ENCODE peak calls at places on chromosome 22, in four cellular contexts. U is CD4-positive, alpha-beta memory T cell; X is pancreas; T is brain microvascular endothelial cell. E is an unnamed sample.

GRCh38 chr22:38427465-38427864 is 27.5 kb downstream of the KCNJ4 start:
- DNase-seq in X (no peak), U (no peak), T (no peak), E (no peak)

GRCh38 chr22:18968011-18968749 is 32.1 kb upstream of the PRODH start:
- DNase-seq in X (peak), U (no peak), T (peak), E (no peak)

GRCh38 chr22:23259916-23260644 is 79.8 kb downstream of the BCR start:
- DNase-seq in U (no peak), X (no peak), T (no peak), E (no peak)

GRCh38 chr22:43424201-43424600 is 12.4 kb downstream of the MPPED1 start:
- DNase-seq in T (no peak), X (no peak), U (no peak), E (no peak)

GRCh38 chr22:24240381-24240780 is 4.5 kb downstream of the GGT5 start:
- DNase-seq in T (no peak), X (no peak), U (no peak), E (no peak)

GRCh38 chr22:20143883-20144665 is 6.8 kb downstream of the CCDC188 start:
- DNase-seq in T (no peak), U (no peak), X (no peak), E (no peak)

GRCh38 chr22:49270595-49271368 is 556.9 kb downstream of the BRD1 start:
- DNase-seq in T (no peak), X (peak), U (no peak), E (no peak)

GRCh38 chr22:49405590-49405989 is 422.1 kb downstream of the BRD1 start:
- DNase-seq in X (no peak), U (no peak), T (no peak), E (no peak)

GRCh38 chr22:20549232-20549841 is 41.9 kb downstream of the MED15 start:
- DNase-seq in U (peak), T (no peak), X (no peak), E (no peak)

GRCh38 chr22:48139776-48140175 is 1377.3 kb downstream of the TBC1D22A start:
- DNase-seq in U (no peak), X (no peak), T (no peak), E (no peak)

GRCh38 chr22:37880668-37881440 is 25.2 kb upstream of the MICALL1 start:
- DNase-seq in T (peak), X (no peak), U (no peak), E (peak)

GRCh38 chr22:38762607-38763006 is 6.8 kb upstream of the SUN2 start:
- DNase-seq in T (no peak), X (no peak), U (peak), E (no peak)

GRCh38 chr22:27596133-27596905 is 205.2 kb downstream of the MN1 start:
- DNase-seq in U (no peak), X (no peak), T (no peak), E (no peak)

GRCh38 chr22:22520020-22520656 is at the start of gene ZNF280A:
- DNase-seq in U (no peak), T (peak), X (no peak), E (peak)

GRCh38 chr22:39598017-39598965 is 27.7 kb downstream of the CACNA1I start:
- DNase-seq in T (no peak), U (peak), X (peak), E (peak)

GRCh38 chr22:19873960-19874306 is 19.3 kb upstream of the GNB1L start:
- DNase-seq in U (no peak), T (no peak), X (no peak), E (no peak)

GRCh38 chr22:24768537-24769374 is 5.8 kb downstream of the PIWIL3 start:
- DNase-seq in U (no peak), T (peak), X (peak), E (peak)

GRCh38 chr22:49372111-49372529 is 455.6 kb downstream of the BRD1 start:
- DNase-seq in T (no peak), U (no peak), X (no peak), E (no peak)

GRCh38 chr22:22342697-22343602 is 98.4 kb downstream of the VPREB1 start:
- DNase-seq in T (no peak), U (peak), X (peak), E (peak)

GRCh38 chr22:20033045-20033706 is 12.3 kb downstream of the TANGO2 start:
- DNase-seq in U (no peak), T (no peak), X (peak), E (no peak)

GRCh38 chr22:32080904-32081303 is 37.8 kb downstream of the SLC5A1 start:
- DNase-seq in U (no peak), X (no peak), T (peak), E (peak)

GRCh38 chr22:19800761-19801244 is 40.2 kb downstream of the TBX1 start:
- DNase-seq in X (no peak), U (no peak), T (peak), E (no peak)

GRCh38 chr22:49429066-49429465 is 398.6 kb downstream of the BRD1 start:
- DNase-seq in U (no peak), X (no peak), T (no peak), E (no peak)

GRCh38 chr22:41341990-41342389 is 39.8 kb upstream of the TEF start:
- DNase-seq in X (no peak), U (no peak), T (no peak), E (no peak)

GRCh38 chr22:26461188-26461810 is 22.3 kb downstream of the HPS4 start:
- DNase-seq in T (peak), U (no peak), X (peak), E (peak)

GRCh38 chr22:19686946-19687345 is 27.4 kb upstream of the SEPTIN5 start:
- DNase-seq in U (no peak), X (no peak), T (no peak), E (no peak)

GRCh38 chr22:19138217-19139000 is 6.0 kb downstream of the ESS2 start:
- DNase-seq in T (no peak), U (no peak), X (no peak), E (no peak)

GRCh38 chr22:38180841-38181452 is 683 bp downstream of the PLA2G6 start:
- DNase-seq in X (peak), U (peak), T (no peak), E (peak)

GRCh38 chr22:39501644-39502108 is 414 bp upstream of the MIEF1 start:
- DNase-seq in U (no peak), T (no peak), X (no peak), E (no peak)

GRCh38 chr22:19174106-19175025 is 4.2 kb downstream of the SLC25A1 start:
- DNase-seq in U (no peak), X (no peak), T (peak), E (peak)

GRCh38 chr22:19289475-19290161 is 1.9 kb downstream of the CLTCL1 start:
- DNase-seq in U (no peak), X (no peak), T (peak), E (peak)

GRCh38 chr22:19605508-19606331 is 81.5 kb upstream of the CLDN5 start:
- DNase-seq in X (no peak), U (no peak), T (no peak), E (no peak)

GRCh38 chr22:35587447-35587870 is 29.7 kb downstream of the MB start:
- DNase-seq in X (no peak), U (no peak), T (no peak), E (no peak)

GRCh38 chr22:33715626-33716025 is 204.7 kb downstream of the LARGE1 start:
- DNase-seq in T (no peak), X (no peak), U (no peak), E (no peak)

GRCh38 chr22:49149721-49150608 is 677.7 kb downstream of the BRD1 start:
- DNase-seq in X (no peak), T (no peak), U (no peak), E (no peak)

GRCh38 chr22:19679476-19680099 is 34.7 kb upstream of the SEPTIN5 start:
- DNase-seq in U (no peak), X (no peak), T (no peak), E (peak)

GRCh38 chr22:23518381-23519187 is 61.5 kb downstream of the IGLL1 start:
- DNase-seq in X (no peak), T (no peak), U (no peak), E (no peak)

GRCh38 chr22:36808611-36809344 is 8.1 kb downstream of the PVALB start:
- DNase-seq in X (no peak), U (no peak), T (no peak), E (no peak)
- H3K4me3 ChIP-seq in X (no peak), U (no peak), T (no peak), E (no peak)

DNA sequence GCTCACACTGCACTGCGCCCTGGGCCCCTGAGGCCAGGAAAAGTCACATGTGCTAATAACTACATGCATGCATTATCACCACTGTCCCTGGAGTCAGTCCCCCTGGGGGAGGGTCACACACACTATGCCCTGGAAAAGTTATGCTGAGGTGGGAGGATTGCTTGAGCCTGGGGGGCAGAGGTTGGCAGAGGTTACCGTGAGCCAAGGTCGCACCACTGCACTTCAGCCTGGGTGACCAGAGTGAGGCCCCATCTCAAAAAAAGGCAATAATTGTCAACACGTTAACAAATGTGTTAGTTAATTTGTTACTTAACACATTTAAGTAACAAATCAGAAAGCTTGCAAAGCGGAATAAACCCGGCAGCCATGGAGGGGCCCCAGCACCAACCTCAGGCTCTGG is 13.3 kb upstream of the SEC14L6 start:
- DNase-seq in X (no peak), T (no peak), U (no peak), E (no peak)
- H3K4me3 ChIP-seq in X (no peak), T (no peak), U (no peak), E (no peak)

GRCh38 chr22:46935506-46936377 is 173.3 kb downstream of the TBC1D22A start:
- DNase-seq in U (no peak), X (no peak), T (no peak), E (peak)

GRCh38 chr22:46934172-46934745 is 171.8 kb downstream of the TBC1D22A start:
- DNase-seq in U (no peak), T (no peak), X (no peak), E (no peak)

GRCh38 chr22:46933526-46933925 is 171.1 kb downstream of the TBC1D22A start:
- DNase-seq in X (no peak), T (no peak), U (no peak), E (no peak)

GRCh38 chr22:46936378-46936916 is 174.0 kb downstream of the TBC1D22A start:
- DNase-seq in X (no peak), U (no peak), T (no peak), E (peak)

DNA sequence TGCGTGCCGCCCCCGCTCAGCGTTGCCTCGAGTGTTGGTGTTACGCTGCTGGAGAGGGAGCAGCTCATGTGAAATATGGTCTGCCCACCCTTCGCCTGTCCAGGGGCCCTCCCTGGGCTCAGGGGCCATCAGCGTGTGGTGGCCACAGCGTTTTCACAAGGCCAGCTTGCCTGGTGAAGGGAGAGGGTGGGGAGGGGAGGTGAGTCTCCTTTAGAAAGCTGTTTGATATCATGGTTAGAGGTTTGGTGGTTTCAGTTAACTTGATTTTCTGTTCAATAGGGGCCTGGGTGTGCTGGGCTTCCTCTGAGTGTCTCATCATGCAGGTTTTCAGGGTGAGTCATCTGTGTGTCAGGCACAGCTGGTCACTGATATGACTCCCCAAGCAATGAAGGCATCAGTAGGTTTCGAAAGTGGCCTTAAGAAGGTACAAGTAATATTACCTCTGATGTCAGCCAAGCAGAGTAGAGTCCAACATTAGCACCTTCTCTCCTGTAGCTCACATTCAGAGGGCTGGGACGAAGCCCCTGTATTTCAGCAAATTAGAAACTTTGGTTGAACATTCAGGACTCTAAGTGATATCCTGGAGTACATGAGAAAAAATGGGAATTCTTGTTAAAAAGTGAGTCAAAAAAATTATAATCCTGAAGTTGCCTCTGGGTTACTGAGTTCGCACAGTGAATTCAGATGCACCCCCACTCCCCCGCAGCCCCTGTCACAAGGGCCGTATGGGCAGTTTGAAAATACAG is 172.5 kb downstream of the TBC1D22A start:
- DNase-seq in U (no peak), T (peak), X (no peak), E (peak)
- H3K4me3 ChIP-seq in U (no peak), T (no peak), X (no peak), E (no peak)

DNA sequence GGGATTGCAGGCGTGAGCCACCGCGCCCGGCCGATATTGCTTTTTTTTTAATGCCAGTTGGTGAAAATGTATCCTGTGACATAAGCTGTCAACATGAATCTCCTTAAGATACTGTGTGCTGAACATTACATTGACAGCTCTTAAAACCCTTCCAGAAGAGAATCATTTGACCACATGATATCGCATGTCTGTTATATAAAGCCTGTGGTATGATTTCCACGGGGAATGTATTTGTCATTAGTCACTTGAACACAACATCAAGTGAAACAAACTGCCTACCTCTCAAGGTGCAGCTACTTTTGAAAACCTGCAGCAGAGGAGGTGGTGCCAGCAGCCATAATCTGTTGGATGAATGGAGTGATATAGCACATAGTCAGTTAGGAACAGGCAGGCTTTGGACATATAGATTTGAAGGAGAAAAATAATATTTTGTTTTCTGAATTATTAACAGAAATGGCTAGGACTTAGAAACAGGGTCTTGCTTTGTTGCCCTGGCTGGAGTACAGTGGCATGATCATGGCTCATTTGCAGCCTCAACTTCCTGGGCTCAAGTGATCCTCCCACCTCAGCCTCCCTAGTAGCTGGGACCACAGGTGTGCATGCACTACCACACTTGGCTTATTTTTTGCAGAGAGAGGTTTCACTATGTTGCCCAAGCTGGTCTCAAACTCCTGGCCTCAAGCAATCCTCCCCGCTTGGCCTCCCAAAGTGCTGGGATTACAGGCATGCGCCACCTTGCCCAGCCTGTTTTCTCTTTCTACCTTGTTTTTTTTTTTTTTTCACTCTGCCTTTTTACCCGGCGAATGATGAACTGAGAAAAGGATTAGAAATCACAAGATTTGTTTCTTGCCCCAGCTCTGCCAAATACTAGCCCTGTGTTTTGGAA is 67.3 kb downstream of the BCL2L13 start:
- DNase-seq in U (no peak), X (no peak), T (no peak), E (peak)
- H3K4me3 ChIP-seq in U (no peak), X (no peak), T (no peak), E (peak)

GRCh38 chr22:44729391-44730012 is 22.9 kb upstream of the ARHGAP8 start:
- DNase-seq in U (no peak), X (no peak), T (peak), E (peak)
- H3K4me3 ChIP-seq in U (no peak), X (no peak), T (no peak), E (no peak)

DNA sequence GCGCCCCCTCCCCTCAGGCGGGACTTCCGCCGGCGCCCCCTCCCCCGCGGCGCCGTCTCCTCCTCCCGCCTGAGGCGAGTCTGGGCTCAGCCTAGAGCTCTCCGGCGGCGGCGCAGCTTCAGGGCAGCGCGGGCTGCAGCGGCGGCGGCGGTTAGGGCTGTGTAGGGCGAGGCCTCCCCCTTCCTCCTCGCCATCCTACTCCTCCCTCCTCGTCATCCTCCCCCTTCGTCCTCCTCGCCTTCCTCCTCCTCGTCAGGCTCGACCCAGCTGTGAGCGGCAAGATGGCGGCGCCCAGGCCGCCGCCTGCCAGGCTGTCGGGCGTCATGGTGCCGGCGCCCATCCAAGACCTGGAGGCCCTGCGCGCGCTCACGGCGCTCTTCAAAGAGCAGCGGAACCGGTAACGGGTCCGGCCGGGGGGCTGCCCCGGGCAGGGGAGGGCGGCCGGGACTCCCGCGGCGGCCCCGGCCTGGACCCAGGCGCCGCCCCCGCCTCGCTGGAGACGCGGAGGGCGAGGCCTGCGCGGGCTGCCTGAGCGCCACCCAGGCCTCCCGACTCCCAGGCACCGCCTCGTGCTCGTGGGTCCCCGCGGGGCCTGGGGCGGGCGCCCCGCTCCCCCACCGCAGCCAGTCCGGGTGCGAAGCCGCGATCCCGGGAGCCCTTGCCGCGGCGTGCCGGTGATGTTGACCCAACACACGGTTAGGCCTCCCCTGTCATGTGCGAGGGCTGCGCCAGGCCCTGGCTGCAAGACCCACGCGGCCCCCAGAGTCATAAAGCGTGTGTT is at the start of gene ATXN10:
- DNase-seq in U (peak), T (peak), X (peak), E (peak)
- H3K4me3 ChIP-seq in U (peak), T (peak), X (peak), E (peak)

DNA sequence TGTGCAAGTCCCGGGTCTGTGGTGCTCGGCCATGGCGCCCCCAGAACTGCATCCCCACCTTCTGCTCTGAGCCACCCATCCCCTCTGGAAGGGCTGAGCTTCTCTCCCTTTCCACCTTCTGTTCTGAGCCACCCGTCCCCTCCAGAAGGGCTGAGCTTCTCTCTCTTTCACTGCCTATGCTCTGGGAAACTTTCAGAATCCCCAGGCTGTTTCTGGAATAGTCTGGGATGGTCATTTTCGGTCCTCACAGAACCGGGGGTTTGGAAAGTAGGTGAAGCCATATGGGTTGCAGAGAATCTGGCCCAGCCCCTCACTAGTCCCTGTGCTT is 3.4 kb upstream of the BID start:
- DNase-seq in U (no peak), T (no peak), X (no peak), E (no peak)
- H3K4me3 ChIP-seq in U (peak), T (no peak), X (no peak), E (no peak)

DNA sequence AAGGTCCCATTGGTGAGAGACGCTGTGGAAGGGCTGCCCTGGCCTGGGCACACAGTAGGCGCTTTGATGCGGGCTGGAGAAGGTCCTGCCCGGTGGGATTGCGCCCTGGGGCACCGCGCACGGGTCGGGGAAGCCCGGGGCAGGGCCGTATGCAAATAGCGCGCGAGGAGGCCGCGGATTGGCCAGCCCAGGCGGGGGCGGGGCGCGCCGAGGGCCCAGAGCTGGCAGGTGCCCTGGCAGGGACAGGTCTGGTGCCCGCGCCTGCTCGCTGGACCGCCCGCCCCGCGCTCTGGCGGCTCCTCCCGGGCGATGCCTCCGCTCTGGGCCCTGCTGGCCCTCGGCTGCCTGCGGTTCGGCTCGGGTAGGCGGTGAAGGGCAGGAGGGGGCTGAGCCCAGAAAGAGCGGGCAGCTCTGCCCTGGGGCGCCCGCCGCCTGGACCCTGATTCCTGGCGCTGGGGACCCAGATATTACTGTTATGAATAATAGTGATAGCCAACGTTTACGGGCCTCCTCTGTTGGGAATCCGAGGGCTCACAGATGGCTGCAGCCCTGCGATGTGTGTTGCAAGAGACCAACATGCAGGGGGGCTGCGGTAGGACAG is at the start of gene UPK3A:
- DNase-seq in T (no peak), X (peak), U (peak), E (no peak)
- H3K4me3 ChIP-seq in T (peak), X (no peak), U (no peak), E (no peak)